ENCODE peak calls at places on chromosomes 7 and 10, in ten cellular contexts. U is RCC 7860; O is chondrocyte; V is HuH-7; M is Panc1; N is T-helper 2 cell; B is T-helper 9 cell; L is iris pigment epithelial cell; D is HT-29; T is stimulated activated CD4-positive, alpha-beta T cell treated with anti-CD3 and anti-CD28 coated beads, Interleukin-2, amount 100 ng/mL, for 48 hours. I is an unnamed sample.
A peak's percentile ranks its signal among the peaks of the same experiment; 100 is the strongest.

GRCh38 chr7:125125315-125125714 is 195.7 kb upstream of the POT1 start:
- DNase-seq in O (peak; percentile 77), T (no peak), L (no peak), D (no peak), M (no peak), N (no peak), B (no peak), U (no peak), V (no peak), I (no peak)

GRCh38 chr7:46139079-46139478 is 218.0 kb upstream of the IGFBP3 start:
- DNase-seq in B (no peak), L (peak; percentile 95), U (peak; percentile 89), D (no peak), T (no peak), V (no peak), O (no peak), N (no peak), M (no peak), I (peak; percentile 89)

GRCh38 chr10:80408198-80409085 is at the start of gene PRXL2A:
- DNase-seq in B (peak; percentile 63), V (peak; percentile 88), U (no peak), O (no peak), M (no peak), D (peak; percentile 62), L (peak; percentile 46), N (peak; percentile 63), T (peak; percentile 75), I (peak; percentile 48)

GRCh38 chr7:80942261-80943041 is 23.6 kb upstream of the SEMA3C start:
- DNase-seq in O (no peak), L (peak; percentile 98), U (peak; percentile 100), D (peak; percentile 98), V (no peak), M (peak; percentile 99), B (no peak), T (no peak), N (no peak), I (peak; percentile 97)

GRCh38 chr10:68330852-68331454 is 911 bp upstream of the HNRNPH3 start:
- DNase-seq in D (peak; percentile 42), B (peak; percentile 1), V (no peak), N (no peak), T (peak; percentile 11), O (no peak), L (no peak), M (no peak), U (no peak), I (peak; percentile 49)

GRCh38 chr7:55349126-55349525 is 16.0 kb upstream of the LANCL2 start:
- DNase-seq in T (no peak), V (no peak), U (no peak), L (peak; percentile 56), M (no peak), B (no peak), D (no peak), N (no peak), O (no peak), I (peak; percentile 32)

GRCh38 chr10:120963053-120963533 is 111.9 kb downstream of the WDR11 start:
- DNase-seq in D (peak; percentile 86), U (no peak), B (no peak), T (no peak), L (no peak), O (no peak), V (no peak), N (no peak), M (no peak), I (no peak)

GRCh38 chr10:6597478-6597877 is 17.4 kb upstream of the PRKCQ start:
- DNase-seq in M (no peak), O (no peak), B (no peak), V (no peak), N (no peak), L (no peak), D (no peak), T (no peak), U (no peak), I (no peak)

GRCh38 chr10:804191-804781 is 114.8 kb upstream of the DIP2C start:
- DNase-seq in M (no peak), V (no peak), O (no peak), N (no peak), T (no peak), U (no peak), D (no peak), L (no peak), B (no peak), I (no peak)

GRCh38 chr10:35006836-35007235 is 83.3 kb downstream of the CUL2 start:
- DNase-seq in N (no peak), D (no peak), T (no peak), V (no peak), O (no peak), U (no peak), M (no peak), B (no peak), L (peak; percentile 92), I (peak; percentile 70)

GRCh38 chr7:104801022-104801421 is 213.0 kb upstream of the KMT2E start:
- DNase-seq in O (no peak), N (no peak), T (no peak), M (no peak), D (no peak), L (no peak), U (no peak), V (no peak), B (no peak), I (no peak)

GRCh38 chr7:22356855-22357310 is at the start of gene RAPGEF5:
- DNase-seq in L (no peak), T (no peak), B (no peak), D (peak; percentile 49), O (no peak), M (no peak), V (no peak), U (no peak), N (no peak), I (peak; percentile 2)

GRCh38 chr7:148664319-148664718 is 34.4 kb upstream of the CUL1 start:
- DNase-seq in U (no peak), B (no peak), T (no peak), L (peak; percentile 53), M (no peak), O (no peak), V (no peak), D (no peak), N (no peak), I (peak; percentile 81)

GRCh38 chr7:90833443-90833842 is 237.3 kb downstream of the CDK14 start:
- DNase-seq in O (no peak), D (no peak), N (no peak), M (no peak), V (no peak), L (peak; percentile 36), T (no peak), B (no peak), U (no peak), I (no peak)

GRCh38 chr10:3126741-3127342 is 45.7 kb downstream of the PITRM1 start:
- DNase-seq in V (no peak), O (no peak), D (no peak), L (no peak), N (no peak), M (no peak), T (no peak), U (no peak), B (no peak), I (peak; percentile 49)

I was measured in cardiac fibroblast.